ENCODE peak calls at places on chromosomes 11 and 22, in six cellular contexts. P is HepG2, H is GM12891, J is H1, A is K562, S is GM12878. F is an unnamed sample.

GRCh38 chr11:19524171-19524671 is 188.4 kb upstream of the NAV2 start:
- DNase-seq in S (no peak), P (no peak), J (no peak), A (no peak), H (no peak), F (no peak)

GRCh38 chr22:28711820-28712777 is 29.5 kb downstream of the CHEK2 start:
- DNase-seq in H (no peak), A (peak; percentile 12), J (no peak), P (peak; percentile 97), S (no peak), F (no peak)

GRCh38 chr11:111714522-111714921 is 51.7 kb downstream of the PPP2R1B start:
- DNase-seq in P (no peak), A (no peak), J (no peak), H (no peak), S (no peak), F (no peak)

GRCh38 chr11:109423114-109423859 is 1.3 kb downstream of the C11orf87 start:
- DNase-seq in S (no peak), J (peak; percentile 61), H (no peak), P (no peak), A (no peak), F (no peak)

GRCh38 chr11:64447717-64448598 is 89.0 kb downstream of the RPS6KA4 start:
- DNase-seq in P (no peak), H (peak; percentile 43), J (no peak), S (peak; percentile 40), A (no peak), F (no peak)

GRCh38 chr11:76588455-76589325 is 81.9 kb downstream of the LRRC32 start:
- DNase-seq in P (no peak), S (no peak), A (no peak), H (no peak), J (no peak), F (no peak)

GRCh38 chr11:33065445-33066178 is 26.2 kb downstream of the TCP11L1 start:
- DNase-seq in A (peak; percentile 64), P (peak; percentile 50), S (no peak), H (peak; percentile 45), J (peak; percentile 84), F (peak; percentile 36)

GRCh38 chr11:70625921-70626518 is 227.7 kb downstream of the CTTN start:
- DNase-seq in A (no peak), S (no peak), H (no peak), J (no peak), P (no peak), F (no peak)

GRCh38 chr11:2077061-2077802 is 62.0 kb downstream of the IGF2 start:
- DNase-seq in H (no peak), P (peak; percentile 55), J (no peak), A (no peak), S (no peak), F (no peak)

GRCh38 chr11:56889986-56890385 is 98.7 kb upstream of the OR5AK2 start:
- DNase-seq in A (no peak), H (no peak), P (no peak), J (no peak), S (no peak), F (no peak)

GRCh38 chr11:65700377-65700776 is 11.7 kb upstream of the KAT5 start:
- DNase-seq in J (no peak), A (no peak), H (no peak), P (no peak), S (no peak), F (no peak)

GRCh38 chr11:110837535-110838127 is 125.4 kb upstream of the ARHGAP20 start:
- DNase-seq in P (no peak), A (no peak), S (no peak), H (no peak), J (no peak), F (no peak)

GRCh38 chr11:94140154-94140655 is 11.6 kb downstream of the PANX1 start:
- DNase-seq in J (no peak), P (no peak), A (no peak), H (no peak), S (no peak), F (no peak)

GRCh38 chr11:117058761-117059233 is 39.4 kb downstream of the SIK3 start:
- DNase-seq in H (no peak), J (no peak), A (no peak), P (no peak), S (no peak), F (no peak)

GRCh38 chr11:68763181-68763721 is 11.9 kb upstream of the TESMIN start:
- DNase-seq in H (no peak), P (no peak), S (no peak), J (no peak), A (no peak), F (no peak)

GRCh38 chr11:117900720-117901440 is 24.4 kb upstream of the FXYD6 start:
- DNase-seq in H (no peak), P (no peak), S (no peak), J (no peak), A (no peak), F (no peak)

GRCh38 chr11:58958500-58958899 is 19.2 kb downstream of the GLYATL1 start:
- DNase-seq in P (peak; percentile 23), J (peak; percentile 72), H (peak; percentile 20), A (peak; percentile 58), S (peak; percentile 2), F (peak; percentile 26)

GRCh38 chr11:95248666-95249467 is 17.9 kb upstream of the SESN3 start:
- DNase-seq in S (peak; percentile 74), A (no peak), P (no peak), J (no peak), H (no peak), F (no peak)

DNA sequence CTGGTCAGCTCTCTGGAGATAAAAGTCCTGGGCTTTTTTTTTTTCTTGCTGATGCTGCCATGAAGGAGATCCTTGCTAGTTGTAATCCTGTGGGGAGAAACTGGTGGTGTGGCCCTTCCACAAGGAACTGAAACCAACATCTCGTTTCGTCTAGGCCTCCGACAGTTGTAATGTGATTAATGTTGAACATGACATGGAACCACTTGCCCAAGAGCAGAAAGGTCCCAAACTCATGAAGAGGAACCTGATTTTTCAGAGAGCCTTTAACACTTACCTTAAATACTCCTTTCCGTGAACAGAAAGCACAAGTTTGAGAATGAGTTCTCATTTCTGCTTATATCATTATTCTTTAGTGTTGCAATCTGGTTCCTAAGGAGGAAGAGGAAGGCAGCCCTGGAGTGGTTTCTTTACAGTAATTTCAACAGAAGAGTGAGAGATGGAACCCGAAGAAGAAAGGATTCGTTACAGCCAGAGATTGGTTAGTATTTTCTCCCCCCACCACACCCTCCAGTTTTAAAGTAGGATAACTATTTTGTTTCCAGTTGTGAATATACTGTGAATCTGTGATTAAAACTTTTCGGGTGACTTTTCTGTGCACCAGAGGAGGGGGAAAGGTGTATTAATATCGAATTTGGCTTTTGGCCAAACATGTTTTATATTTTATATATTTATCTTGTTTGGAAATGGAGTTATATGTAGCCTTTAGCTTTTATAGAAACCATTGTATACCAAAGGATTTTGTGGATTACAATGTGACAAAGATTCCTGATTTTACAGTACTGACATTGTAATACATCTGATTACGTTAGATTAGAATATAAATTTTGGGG is 2.0 kb downstream of the KDM2A start:
- DNase-seq in P (no peak), S (peak; percentile 77), J (no peak), A (no peak), H (no peak), F (no peak)
- TF ChIP-seq TAF1 in P (no peak), S (peak; percentile 85), J (peak; percentile 1), A (no peak), H (peak; percentile 44), F (peak; percentile 56)

DNA sequence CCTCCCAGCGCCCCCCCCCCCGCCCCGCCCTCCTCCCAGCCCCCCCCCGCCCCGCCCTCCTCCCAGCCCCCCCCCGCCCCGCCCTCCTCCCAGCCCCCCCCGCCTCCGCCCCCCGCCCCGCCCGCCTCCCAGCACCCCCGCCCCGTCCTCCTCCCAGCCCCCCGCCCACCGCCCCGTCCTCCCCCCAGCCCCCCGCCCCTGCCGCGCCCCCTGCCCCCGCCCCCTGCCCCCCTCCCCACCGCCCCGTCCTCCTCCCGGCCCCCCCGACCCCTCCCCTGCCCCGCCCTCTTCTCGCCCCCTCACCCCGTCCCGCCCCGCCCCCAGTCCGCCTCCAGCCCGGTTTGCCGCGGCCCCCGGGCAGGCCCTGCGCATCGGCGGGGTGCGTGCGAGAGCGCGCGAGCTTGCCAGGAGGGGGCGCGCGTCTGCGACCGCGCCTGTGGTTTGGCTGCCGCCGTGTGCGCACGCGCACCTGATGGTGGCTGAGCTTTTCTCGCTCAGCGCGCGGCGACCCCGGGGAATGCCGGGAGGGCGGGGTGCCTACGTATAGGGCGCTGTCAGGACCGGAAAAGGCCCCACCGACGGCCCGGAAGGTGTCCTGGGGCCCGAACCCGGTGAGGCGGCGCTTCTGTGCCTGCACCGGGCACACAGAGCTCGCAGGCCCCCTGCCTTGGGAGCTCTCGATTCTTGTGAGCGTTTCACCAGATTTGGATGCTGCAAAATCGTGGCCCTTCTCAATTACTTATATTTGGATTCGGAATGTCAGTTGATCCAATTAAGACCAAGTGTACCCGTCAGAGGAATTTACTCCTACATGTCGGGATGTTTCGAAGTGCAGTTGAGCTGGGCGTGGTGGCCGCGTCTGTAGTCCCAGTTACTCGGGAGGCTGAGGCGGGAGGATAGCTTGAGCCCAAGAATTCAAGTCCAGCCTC is 501 bp upstream of the TTLL12 start:
- DNase-seq in A (peak; percentile 91), J (peak; percentile 96), H (peak; percentile 97), P (peak; percentile 87), S (peak; percentile 88), F (peak; percentile 98)
- TF ChIP-seq POLR2A in A (peak; percentile 91), J (peak; percentile 68), H (peak; percentile 96), P (peak; percentile 81), S (peak; percentile 95), F (peak; percentile 96)

GRCh38 chr11:12856338-12856737 is 152.8 kb upstream of the RASSF10 start:
- DNase-seq in P (no peak), J (no peak), S (no peak), H (no peak), A (no peak), F (no peak)

GRCh38 chr11:12854297-12854661 is 154.8 kb upstream of the RASSF10 start:
- DNase-seq in A (no peak), P (no peak), H (no peak), J (no peak), S (no peak), F (no peak)

GRCh38 chr11:12854829-12855228 is 154.3 kb upstream of the RASSF10 start:
- DNase-seq in J (no peak), A (no peak), S (no peak), H (no peak), P (peak; percentile 74), F (no peak)

GRCh38 chr11:12853325-12853651 is 155.8 kb upstream of the RASSF10 start:
- DNase-seq in H (no peak), S (no peak), A (no peak), J (no peak), P (no peak), F (no peak)

DNA sequence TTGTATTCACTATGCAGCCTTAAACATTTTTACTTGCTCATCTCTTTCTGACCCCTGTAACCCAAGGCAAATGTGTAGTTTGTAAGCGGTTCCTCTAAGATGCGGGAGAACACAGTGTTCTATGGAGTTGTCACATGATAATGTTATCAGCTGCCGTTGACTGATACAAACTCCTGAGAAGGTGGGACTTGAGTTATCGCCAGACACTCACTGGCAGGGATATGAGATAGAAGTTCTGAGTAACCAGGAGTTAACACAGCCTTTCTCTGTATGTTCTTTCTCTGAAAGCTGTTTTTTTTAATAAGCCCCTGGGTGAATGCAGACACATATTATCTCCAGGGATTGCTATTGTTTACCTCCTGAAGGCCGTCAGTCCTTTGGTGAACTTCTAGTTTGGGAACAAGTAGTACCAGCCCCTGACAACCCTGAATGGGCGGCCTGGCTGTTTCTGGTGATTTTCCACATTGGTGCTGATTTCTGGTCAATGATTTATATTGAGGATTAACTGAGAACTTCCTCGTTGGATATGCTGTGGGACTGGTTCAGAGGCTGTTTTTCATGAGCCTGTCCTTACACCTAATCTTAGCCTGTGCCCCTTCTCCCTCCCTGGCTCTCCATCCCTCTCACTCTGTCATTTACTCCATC is 155.3 kb upstream of the RASSF10 start:
- DNase-seq in A (peak; percentile 69), J (no peak), P (no peak), S (no peak), H (no peak), F (no peak)
- TF ChIP-seq POLR2AphosphoS5 in A (peak; percentile 67), J (no peak), P (no peak), S (no peak), H (no peak), F (no peak)

GRCh38 chr11:15704064-15704463 is 589.3 kb downstream of the INSC start:
- DNase-seq in A (no peak), P (peak; percentile 44), H (no peak), J (no peak), S (no peak), F (no peak)
- TF ChIP-seq TAF1 in A (no peak), P (no peak), H (no peak), J (no peak), S (no peak), F (no peak)